ENCODE peak calls at places on chromosomes 1 and 21, in five cellular contexts. One of them, this sample, is unnamed.

GRCh38 chr1:47351305-47351704 is 17.7 kb downstream of the CMPK1 start:
- DNase-seq in astrocyte: peak; percentile 41
- DNase-seq in HL-60: no peak
- DNase-seq in cardiac fibroblast: peak; percentile 53
- DNase-seq in AG09309: no peak
- DNase-seq in this sample: no peak

GRCh38 chr1:205430631-205431305 is 8.9 kb upstream of the LEMD1 start:
- DNase-seq in astrocyte: peak; percentile 11
- DNase-seq in HL-60: no peak
- DNase-seq in cardiac fibroblast: peak; percentile 51
- DNase-seq in AG09309: no peak
- DNase-seq in this sample: peak; percentile 70

GRCh38 chr21:34915364-34915834 is 133.7 kb downstream of the RUNX1 start:
- DNase-seq in cardiac fibroblast: peak; percentile 61
- DNase-seq in astrocyte: peak; percentile 76
- DNase-seq in HL-60: no peak
- DNase-seq in AG09309: no peak
- DNase-seq in this sample: no peak

GRCh38 chr1:40848530-40849189 is 13.5 kb downstream of the CITED4 start:
- DNase-seq in AG09309: no peak
- DNase-seq in cardiac fibroblast: peak; percentile 82
- DNase-seq in HL-60: peak; percentile 59
- DNase-seq in astrocyte: peak; percentile 35
- DNase-seq in this sample: peak; percentile 81

GRCh38 chr1:114668784-114669561 is 876 bp downstream of the DENND2C start:
- DNase-seq in AG09309: no peak
- DNase-seq in astrocyte: peak; percentile 48
- DNase-seq in cardiac fibroblast: peak; percentile 46
- DNase-seq in HL-60: no peak
- DNase-seq in this sample: no peak

GRCh38 chr1:70044832-70045231 is 160.5 kb downstream of the LRRC40 start:
- DNase-seq in astrocyte: peak; percentile 82
- DNase-seq in HL-60: no peak
- DNase-seq in AG09309: peak; percentile 47
- DNase-seq in cardiac fibroblast: peak; percentile 84
- DNase-seq in this sample: no peak

GRCh38 chr21:45950740-45951515 is 30.6 kb upstream of the COL6A1 start:
- DNase-seq in cardiac fibroblast: peak; percentile 45
- DNase-seq in AG09309: no peak
- DNase-seq in astrocyte: peak; percentile 25
- DNase-seq in HL-60: no peak
- DNase-seq in this sample: no peak

GRCh38 chr1:8217011-8217711 is 100.8 kb upstream of the SLC45A1 start:
- DNase-seq in cardiac fibroblast: no peak
- DNase-seq in AG09309: no peak
- DNase-seq in astrocyte: no peak
- DNase-seq in HL-60: no peak
- DNase-seq in this sample: no peak

GRCh38 chr1:228923973-228924766 is 188.9 kb downstream of the RHOU start:
- DNase-seq in AG09309: no peak
- DNase-seq in astrocyte: no peak
- DNase-seq in HL-60: no peak
- DNase-seq in cardiac fibroblast: no peak
- DNase-seq in this sample: no peak

GRCh38 chr1:40243371-40243770 is 4.4 kb upstream of the TMCO2 start:
- DNase-seq in AG09309: no peak
- DNase-seq in astrocyte: no peak
- DNase-seq in cardiac fibroblast: no peak
- DNase-seq in HL-60: peak; percentile 4
- DNase-seq in this sample: no peak

GRCh38 chr1:11044849-11045427 is 2.1 kb downstream of the MASP2 start:
- DNase-seq in AG09309: no peak
- DNase-seq in astrocyte: no peak
- DNase-seq in HL-60: no peak
- DNase-seq in cardiac fibroblast: no peak
- DNase-seq in this sample: no peak

GRCh38 chr1:16068356-16069270 is 4.8 kb downstream of the FAM131C start:
- DNase-seq in astrocyte: no peak
- DNase-seq in cardiac fibroblast: peak; percentile 39
- DNase-seq in AG09309: no peak
- DNase-seq in HL-60: no peak
- DNase-seq in this sample: peak; percentile 76

GRCh38 chr1:206895837-206896242 is 1.4 kb upstream of the IL24 start:
- DNase-seq in astrocyte: no peak
- DNase-seq in HL-60: no peak
- DNase-seq in AG09309: peak; percentile 89
- DNase-seq in cardiac fibroblast: peak; percentile 82
- DNase-seq in this sample: no peak

GRCh38 chr1:33502726-33503125 is 30.3 kb downstream of the ZSCAN20 start:
- DNase-seq in AG09309: peak; percentile 1
- DNase-seq in astrocyte: peak; percentile 26
- DNase-seq in HL-60: no peak
- DNase-seq in cardiac fibroblast: peak; percentile 60
- DNase-seq in this sample: no peak

GRCh38 chr1:10687782-10688408 is 108.6 kb downstream of the CASZ1 start:
- DNase-seq in cardiac fibroblast: peak; percentile 61
- DNase-seq in HL-60: no peak
- DNase-seq in AG09309: peak; percentile 8
- DNase-seq in astrocyte: no peak
- DNase-seq in this sample: no peak

GRCh38 chr1:184387871-184388670 is 1.2 kb downstream of the C1orf21 start:
- DNase-seq in HL-60: no peak
- DNase-seq in cardiac fibroblast: peak; percentile 84
- DNase-seq in astrocyte: peak; percentile 78
- DNase-seq in AG09309: peak; percentile 51
- DNase-seq in this sample: no peak

GRCh38 chr1:181318858-181319235 is 164.5 kb upstream of the CACNA1E start:
- DNase-seq in AG09309: no peak
- DNase-seq in HL-60: no peak
- DNase-seq in cardiac fibroblast: peak; percentile 25
- DNase-seq in astrocyte: no peak
- DNase-seq in this sample: no peak

GRCh38 chr1:21511579-21512522 is 2.6 kb downstream of the ALPL start:
- DNase-seq in AG09309: peak; percentile 87
- DNase-seq in astrocyte: peak; percentile 96
- DNase-seq in HL-60: no peak
- DNase-seq in cardiac fibroblast: peak; percentile 96
- DNase-seq in this sample: peak; percentile 79

GRCh38 chr1:1439550-1440261 is 4.2 kb downstream of the VWA1 start:
- DNase-seq in HL-60: no peak
- DNase-seq in astrocyte: no peak
- DNase-seq in cardiac fibroblast: no peak
- DNase-seq in AG09309: no peak
- DNase-seq in this sample: no peak

GRCh38 chr1:36387141-36387949 is 1.6 kb upstream of the STK40 start:
- DNase-seq in AG09309: peak; percentile 80
- DNase-seq in cardiac fibroblast: peak; percentile 90
- DNase-seq in astrocyte: peak; percentile 80
- DNase-seq in HL-60: no peak
- DNase-seq in this sample: no peak

GRCh38 chr1:18592368-18592767 is 38.3 kb upstream of the PAX7 start:
- DNase-seq in cardiac fibroblast: no peak
- DNase-seq in HL-60: no peak
- DNase-seq in AG09309: no peak
- DNase-seq in astrocyte: no peak
- DNase-seq in this sample: no peak

GRCh38 chr1:247241687-247242086 is 14.2 kb upstream of the VN1R5 start:
- DNase-seq in HL-60: no peak
- DNase-seq in astrocyte: no peak
- DNase-seq in cardiac fibroblast: peak; percentile 4
- DNase-seq in AG09309: no peak
- DNase-seq in this sample: no peak

GRCh38 chr1:85019989-85020388 is 23.1 kb upstream of the MCOLN2 start:
- DNase-seq in HL-60: no peak
- DNase-seq in astrocyte: no peak
- DNase-seq in AG09309: peak; percentile 39
- DNase-seq in cardiac fibroblast: no peak
- DNase-seq in this sample: no peak
- H3K4me3 ChIP-seq in HL-60: no peak overlapping the region
- H3K4me3 ChIP-seq in astrocyte: no peak overlapping the region
- H3K4me3 ChIP-seq in AG09309: no peak overlapping the region
- H3K4me3 ChIP-seq in cardiac fibroblast: no peak overlapping the region
- H3K4me3 ChIP-seq in this sample: no peak overlapping the region

DNA sequence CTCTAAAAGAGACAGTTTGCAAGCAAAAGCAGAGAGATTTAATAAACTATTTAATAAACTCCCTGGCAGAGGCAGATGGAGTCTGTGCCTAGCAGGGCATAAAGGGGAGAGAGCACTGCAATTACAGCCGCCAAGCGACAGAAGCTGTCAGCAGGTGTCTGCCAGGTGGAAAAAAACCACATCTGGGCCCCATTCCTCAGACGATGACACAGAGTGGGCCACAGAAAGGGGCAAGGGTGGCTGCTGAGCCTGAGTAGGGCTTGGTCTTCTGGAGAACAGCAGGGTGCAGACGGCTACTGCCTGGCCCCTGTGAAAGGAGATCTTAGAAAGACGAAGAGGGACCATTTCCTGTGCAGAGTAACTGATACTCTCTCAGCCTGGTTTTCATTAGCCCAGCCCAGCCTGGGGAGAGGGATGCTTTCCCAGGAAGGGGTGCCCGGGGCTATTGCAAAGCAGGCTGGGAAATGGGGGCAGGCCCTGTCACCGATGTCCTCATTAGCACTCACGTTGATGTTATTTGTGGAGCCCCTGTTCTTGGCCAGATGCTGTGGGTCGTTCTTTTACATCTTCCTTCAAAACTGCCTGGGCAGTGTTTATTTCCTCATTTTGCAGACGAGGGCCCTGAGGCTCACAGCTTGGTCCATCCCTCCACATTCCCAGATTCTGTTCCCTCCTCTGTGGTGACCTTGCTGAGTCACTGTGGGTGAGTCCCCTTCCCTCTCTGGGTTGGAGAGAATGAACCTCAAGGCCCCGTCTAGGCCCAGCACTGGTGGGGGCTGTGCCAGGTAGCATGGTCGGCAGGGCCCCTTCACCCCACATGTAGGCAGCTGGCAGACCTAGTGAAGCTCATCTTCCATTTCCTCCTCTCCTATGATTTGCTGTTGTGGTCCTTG is 472.7 kb downstream of the PTPRU start:
- DNase-seq in astrocyte: peak; percentile 87
- DNase-seq in HL-60: no peak
- DNase-seq in AG09309: no peak
- DNase-seq in cardiac fibroblast: peak; percentile 80
- DNase-seq in this sample: no peak
- H3K4me3 ChIP-seq in astrocyte: no peak overlapping the region
- H3K4me3 ChIP-seq in HL-60: no peak overlapping the region
- H3K4me3 ChIP-seq in AG09309: no peak overlapping the region
- H3K4me3 ChIP-seq in cardiac fibroblast: no peak overlapping the region
- H3K4me3 ChIP-seq in this sample: no peak overlapping the region

GRCh38 chr1:51780927-51781326 is 97.6 kb downstream of the NRDC start:
- DNase-seq in astrocyte: no peak
- DNase-seq in cardiac fibroblast: no peak
- DNase-seq in AG09309: no peak
- DNase-seq in HL-60: no peak
- DNase-seq in this sample: no peak

GRCh38 chr1:51789342-51789741 is 89.2 kb downstream of the NRDC start:
- DNase-seq in HL-60: no peak
- DNase-seq in AG09309: no peak
- DNase-seq in cardiac fibroblast: no peak
- DNase-seq in astrocyte: no peak
- DNase-seq in this sample: no peak

GRCh38 chr1:51788938-51789337 is 89.6 kb downstream of the NRDC start:
- DNase-seq in AG09309: no peak
- DNase-seq in astrocyte: no peak
- DNase-seq in cardiac fibroblast: no peak
- DNase-seq in HL-60: no peak
- DNase-seq in this sample: no peak

GRCh38 chr1:51790385-51790784 is 88.1 kb downstream of the NRDC start:
- DNase-seq in HL-60: no peak
- DNase-seq in astrocyte: no peak
- DNase-seq in cardiac fibroblast: no peak
- DNase-seq in AG09309: no peak
- DNase-seq in this sample: no peak

DNA sequence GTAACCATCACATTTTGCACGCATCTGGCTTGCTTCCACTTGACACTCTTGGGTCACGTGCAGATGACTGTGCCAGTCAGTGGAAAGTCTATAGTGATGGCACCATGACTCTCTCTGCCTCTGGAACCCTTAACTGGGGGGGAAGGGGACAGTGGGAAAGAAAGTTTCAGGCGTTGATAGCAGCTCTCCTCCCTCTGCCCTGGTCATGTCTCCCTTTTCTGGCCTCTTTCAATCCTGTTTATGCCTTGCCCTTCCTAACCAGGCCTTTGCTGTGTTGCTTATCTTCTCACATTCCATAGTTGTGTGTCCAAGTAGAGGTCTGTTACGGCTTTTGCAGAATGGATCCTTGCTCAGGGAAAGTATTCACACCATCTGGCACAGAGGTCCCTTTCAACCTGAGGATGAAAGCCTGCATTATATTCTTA is 93.5 kb downstream of the NRDC start:
- DNase-seq in astrocyte: peak; percentile 39
- DNase-seq in AG09309: no peak
- DNase-seq in cardiac fibroblast: peak; percentile 14
- DNase-seq in HL-60: no peak
- DNase-seq in this sample: no peak
- H3K4me3 ChIP-seq in astrocyte: no peak overlapping the region
- H3K4me3 ChIP-seq in AG09309: no peak overlapping the region
- H3K4me3 ChIP-seq in cardiac fibroblast: no peak overlapping the region
- H3K4me3 ChIP-seq in HL-60: no peak overlapping the region
- H3K4me3 ChIP-seq in this sample: no peak overlapping the region

GRCh38 chr1:3065797-3066196 is 3.2 kb upstream of the PRDM16 start:
- DNase-seq in HL-60: no peak
- DNase-seq in astrocyte: no peak
- DNase-seq in cardiac fibroblast: no peak
- DNase-seq in AG09309: no peak
- DNase-seq in this sample: no peak

GRCh38 chr1:3065396-3065795 is 3.6 kb upstream of the PRDM16 start:
- DNase-seq in HL-60: no peak
- DNase-seq in astrocyte: no peak
- DNase-seq in AG09309: no peak
- DNase-seq in cardiac fibroblast: no peak
- DNase-seq in this sample: peak; percentile 61

GRCh38 chr1:3063379-3064295 is 5.4 kb upstream of the PRDM16 start:
- DNase-seq in astrocyte: no peak
- DNase-seq in HL-60: no peak
- DNase-seq in AG09309: no peak
- DNase-seq in cardiac fibroblast: no peak
- DNase-seq in this sample: peak; percentile 63

GRCh38 chr1:3064901-3065300 is 4.1 kb upstream of the PRDM16 start:
- DNase-seq in cardiac fibroblast: no peak
- DNase-seq in astrocyte: no peak
- DNase-seq in AG09309: no peak
- DNase-seq in HL-60: no peak
- DNase-seq in this sample: peak; percentile 62

DNA sequence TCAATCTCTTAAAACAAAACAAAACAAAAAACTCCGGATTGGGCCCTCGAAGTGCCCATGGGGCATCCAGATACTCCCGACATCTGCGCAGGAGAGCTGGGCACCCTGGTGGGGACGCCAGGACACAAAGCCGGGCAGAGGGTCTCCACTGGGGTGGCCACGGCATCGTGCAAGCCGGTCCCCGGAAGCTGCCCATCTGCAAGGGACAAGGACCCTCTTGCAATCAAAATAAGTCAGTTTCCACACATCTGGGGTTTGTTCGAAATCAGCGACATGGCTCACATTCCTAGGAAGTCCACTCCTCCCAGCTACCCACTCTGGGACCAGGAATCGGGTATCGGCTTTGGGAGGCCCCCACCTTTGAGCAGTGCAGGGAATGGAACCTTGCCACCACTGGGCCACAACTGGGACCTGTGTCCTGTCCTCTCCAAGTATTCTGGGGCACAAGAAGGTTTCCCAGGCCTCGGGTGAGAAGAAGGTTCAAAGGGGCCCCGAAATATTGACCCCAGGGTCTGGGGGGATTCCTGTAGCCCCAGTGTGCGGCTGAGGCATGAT is 4.6 kb upstream of the PRDM16 start:
- DNase-seq in astrocyte: no peak
- DNase-seq in HL-60: no peak
- DNase-seq in cardiac fibroblast: no peak
- DNase-seq in AG09309: no peak
- DNase-seq in this sample: no peak
- H3K4me3 ChIP-seq in astrocyte: no peak overlapping the region
- H3K4me3 ChIP-seq in HL-60: no peak overlapping the region
- H3K4me3 ChIP-seq in cardiac fibroblast: no peak overlapping the region
- H3K4me3 ChIP-seq in AG09309: no peak overlapping the region
- H3K4me3 ChIP-seq in this sample: no peak overlapping the region

This sample was measured in ascending aorta.